ENCODE peak calls at places on chromosomes 5 and 9, in four cellular contexts. P is NCI-H524, L is globus pallidus, J is GM12865. R is an unnamed sample.
A peak's percentile ranks its signal among the peaks of the same experiment; 100 is the strongest.

GRCh38 chr5:176436641-176437040 is 11.5 kb upstream of the FAF2 start:
- DNase-seq in P (no peak), J (no peak), L (no peak), R (peak; percentile 68)

GRCh38 chr9:134321571-134321930 is 4.7 kb upstream of the RXRA start:
- DNase-seq in J (no peak), P (no peak), L (no peak), R (no peak)

GRCh38 chr5:179121667-179122111 is 61.5 kb downstream of the ZNF354C start:
- DNase-seq in J (no peak), P (no peak), L (no peak), R (no peak)

GRCh38 chr9:99059074-99059894 is 45.6 kb upstream of the TGFBR1 start:
- DNase-seq in L (peak; percentile 63), P (no peak), J (peak; percentile 57), R (no peak)

GRCh38 chr5:67065237-67065636 is 131.4 kb downstream of the CD180 start:
- DNase-seq in J (peak; percentile 50), P (no peak), L (no peak), R (peak; percentile 91)

GRCh38 chr5:1214936-1215220 is 10.3 kb upstream of the SLC6A18 start:
- DNase-seq in P (no peak), J (no peak), L (no peak), R (no peak)

GRCh38 chr5:32522429-32523143 is 62.8 kb upstream of the SUB1 start:
- DNase-seq in J (no peak), L (no peak), P (no peak), R (no peak)

GRCh38 chr9:91963711-91964240 is 13.7 kb upstream of the ROR2 start:
- DNase-seq in P (no peak), L (no peak), J (no peak), R (no peak)

GRCh38 chr5:123809594-123810172 is 297.7 kb downstream of the CSNK1G3 start:
- DNase-seq in P (peak; percentile 9), L (no peak), J (no peak), R (no peak)

GRCh38 chr9:22097712-22098111 is 88.6 kb upstream of the CDKN2B start:
- DNase-seq in L (no peak), P (no peak), J (no peak), R (no peak)

GRCh38 chr5:88109806-88110205 is 158.8 kb downstream of the TMEM161B start:
- DNase-seq in P (no peak), J (no peak), L (no peak), R (no peak)

GRCh38 chr5:177447066-177447610 is 524 bp downstream of the PRR7 start:
- DNase-seq in P (no peak), J (peak; percentile 81), L (peak; percentile 78), R (peak; percentile 66)

GRCh38 chr9:115978739-115979138 is 174.9 kb upstream of the PAPPA start:
- DNase-seq in P (no peak), L (no peak), J (no peak), R (no peak)

GRCh38 chr5:84830265-84830664 is 445.6 kb upstream of the EDIL3 start:
- DNase-seq in J (no peak), L (no peak), P (no peak), R (no peak)

GRCh38 chr9:11735391-11735790 is 957.8 kb upstream of the TYRP1 start:
- DNase-seq in L (no peak), J (no peak), P (no peak), R (no peak)

GRCh38 chr9:97316904-97317303 is 9.4 kb downstream of the CCDC180 start:
- DNase-seq in L (no peak), J (no peak), P (no peak), R (no peak)

GRCh38 chr9:91192379-91192775 is 169.3 kb downstream of the AUH start:
- DNase-seq in P (peak; percentile 84), J (no peak), L (no peak), R (peak; percentile 99)

GRCh38 chr9:127163409-127163808 is 41.0 kb upstream of the ANGPTL2 start:
- DNase-seq in P (no peak), J (peak; percentile 79), L (no peak), R (peak; percentile 79)

GRCh38 chr5:1185038-1185651 is 16.2 kb upstream of the SLC6A19 start:
- DNase-seq in L (no peak), J (no peak), P (no peak), R (no peak)

GRCh38 chr5:179152941-179153340 is 92.8 kb downstream of the ZNF354C start:
- DNase-seq in P (no peak), L (no peak), J (no peak), R (no peak)

GRCh38 chr5:67303356-67303755 is 106.8 kb upstream of the CD180 start:
- DNase-seq in P (no peak), L (no peak), J (no peak), R (no peak)

GRCh38 chr5:140182803-140183367 is 7.9 kb downstream of the CYSTM1 start:
- DNase-seq in J (no peak), P (no peak), L (no peak), R (no peak)

GRCh38 chr9:73200694-73201432 is 49.2 kb downstream of the ANXA1 start:
- DNase-seq in P (no peak), L (peak; percentile 16), J (peak; percentile 18), R (peak; percentile 64)

GRCh38 chr5:171268700-171269413 is 40.2 kb upstream of the TLX3 start:
- DNase-seq in J (no peak), P (no peak), L (no peak), R (no peak)

GRCh38 chr5:172534229-172535169 is 80.2 kb upstream of the SH3PXD2B start:
- DNase-seq in L (no peak), P (no peak), J (no peak), R (no peak)

GRCh38 chr5:16265141-16265540 is 85.5 kb upstream of the MARCHF11 start:
- DNase-seq in P (no peak), J (no peak), L (no peak), R (peak; percentile 25)

GRCh38 chr9:68974431-68974830 is 39.5 kb downstream of the PRKACG start:
- DNase-seq in J (peak; percentile 91), L (no peak), P (no peak), R (no peak)

GRCh38 chr5:13629218-13629617 is 315.3 kb downstream of the DNAH5 start:
- DNase-seq in J (no peak), L (no peak), P (no peak), R (no peak)

GRCh38 chr5:124492444-124493224 is 253.8 kb downstream of the ZNF608 start:
- DNase-seq in L (no peak), P (no peak), J (no peak), R (no peak)

GRCh38 chr5:143481697-143482531 is 78.4 kb upstream of the NR3C1 start:
- DNase-seq in L (no peak), J (no peak), P (no peak), R (no peak)

GRCh38 chr9:105901514-105902109 is 207.3 kb downstream of the TMEM38B start:
- DNase-seq in P (peak; percentile 82), L (peak; percentile 74), J (peak; percentile 36), R (peak; percentile 30)

GRCh38 chr9:101968392-101968791 is 229.9 kb upstream of the GRIN3A start:
- DNase-seq in P (no peak), J (no peak), L (no peak), R (no peak)

GRCh38 chr5:54180616-54181015 is 129.8 kb downstream of the ARL15 start:
- DNase-seq in J (no peak), P (no peak), L (no peak), R (no peak)

GRCh38 chr5:89041249-89041808 is 158.3 kb upstream of the MEF2C start:
- DNase-seq in L (no peak), P (no peak), J (no peak), R (no peak)

GRCh38 chr9:84512493-84512892 is 157.0 kb upstream of the NTRK2 start:
- DNase-seq in J (no peak), P (no peak), L (no peak), R (no peak)

GRCh38 chr5:61578858-61579503 is 246.9 kb downstream of the ZSWIM6 start:
- DNase-seq in J (no peak), P (no peak), L (no peak), R (no peak)